ENCODE peak calls at places on chromosomes 5 and 9, in eight cellular contexts. G is vagina, W is esophagus squamous epithelium, Q is adrenal gland, C is colonic mucosa, Y is coronary artery, B is PC-3, Z is fibroblast of mammary gland. R is an unnamed sample.

GRCh38 chr5:505946-506555 is 18.2 kb downstream of the SLC9A3 start:
- DNase-seq in G (no peak), W (no peak), Q (no peak), C (peak), Y (no peak), B (no peak), Z (no peak), R (no peak)

GRCh38 chr5:168076561-168076991 is 214.9 kb upstream of the WWC1 start:
- DNase-seq in G (peak), W (no peak), Q (no peak), C (no peak), Y (no peak), B (peak), Z (peak), R (peak)

GRCh38 chr9:128094950-128095544 is 27.0 kb downstream of the SLC25A25 start:
- DNase-seq in G (no peak), W (no peak), Q (no peak), C (no peak), Y (peak), B (no peak), Z (no peak), R (no peak)

GRCh38 chr9:126154182-126154827 is 172.3 kb upstream of the MVB12B start:
- DNase-seq in G (peak), W (no peak), Q (peak), C (no peak), Y (peak), B (no peak), Z (no peak), R (no peak)

GRCh38 chr9:2872307-2872940 is 28.5 kb upstream of the PUM3 start:
- DNase-seq in G (no peak), W (no peak), Q (peak), C (no peak), Y (no peak), B (peak), Z (peak), R (peak)

GRCh38 chr5:43140286-43140685 is 19.6 kb downstream of the ZNF131 start:
- DNase-seq in G (no peak), W (no peak), Q (no peak), C (no peak), Y (no peak), B (no peak), Z (peak), R (no peak)

GRCh38 chr9:127178646-127179632 is 56.5 kb upstream of the ANGPTL2 start:
- DNase-seq in G (peak), W (no peak), Q (peak), C (peak), Y (peak), B (no peak), Z (no peak), R (no peak)

GRCh38 chr9:70257991-70258691 is 637 bp upstream of the SMC5 start:
- DNase-seq in G (no peak), W (no peak), Q (no peak), C (peak), Y (no peak), B (no peak), Z (peak), R (peak)

GRCh38 chr5:155460501-155460931 is 447.0 kb downstream of the KIF4B start:
- DNase-seq in G (no peak), W (no peak), Q (no peak), C (no peak), Y (no peak), B (no peak), Z (no peak), R (no peak)

GRCh38 chr5:59125961-59126360 is 543.1 kb downstream of the RAB3C start:
- DNase-seq in G (no peak), W (no peak), Q (no peak), C (no peak), Y (no peak), B (no peak), Z (peak), R (no peak)

GRCh38 chr9:101119206-101119819 is 90.8 kb downstream of the PLPPR1 start:
- DNase-seq in G (no peak), W (no peak), Q (peak), C (peak), Y (no peak), B (peak), Z (peak), R (peak)

GRCh38 chr5:72920690-72921089 is 35.2 kb upstream of the FCHO2 start:
- DNase-seq in G (no peak), W (no peak), Q (no peak), C (no peak), Y (no peak), B (peak), Z (peak), R (no peak)

GRCh38 chr5:50744761-50745160 is 78.3 kb downstream of the PARP8 start:
- DNase-seq in G (no peak), W (no peak), Q (no peak), C (no peak), Y (no peak), B (no peak), Z (peak), R (no peak)

GRCh38 chr5:73544429-73545402 is 20.7 kb downstream of the ANKRA2 start:
- DNase-seq in G (no peak), W (no peak), Q (peak), C (peak), Y (no peak), B (no peak), Z (no peak), R (peak)

GRCh38 chr5:92380069-92380770 is 997.1 kb upstream of the ARRDC3 start:
- DNase-seq in G (no peak), W (no peak), Q (no peak), C (no peak), Y (no peak), B (no peak), Z (peak), R (no peak)

GRCh38 chr9:130444565-130445221 is at the start of gene ASS1:
- DNase-seq in G (no peak), W (no peak), Q (peak), C (peak), Y (no peak), B (peak), Z (no peak), R (peak)

GRCh38 chr5:42583322-42583721 is 160.1 kb downstream of the GHR start:
- DNase-seq in G (no peak), W (no peak), Q (peak), C (peak), Y (no peak), B (peak), Z (peak), R (peak)

GRCh38 chr5:88691945-88692868 is 190.8 kb downstream of the MEF2C start:
- DNase-seq in G (no peak), W (no peak), Q (no peak), C (no peak), Y (no peak), B (peak), Z (no peak), R (no peak)

GRCh38 chr9:94603259-94603776 is 9.7 kb upstream of the FBP2 start:
- DNase-seq in G (no peak), W (no peak), Q (peak), C (peak), Y (no peak), B (peak), Z (peak), R (peak)

GRCh38 chr9:4306066-4306787 is 6.4 kb upstream of the GLIS3 start:
- DNase-seq in G (no peak), W (no peak), Q (peak), C (no peak), Y (no peak), B (no peak), Z (peak), R (no peak)

GRCh38 chr9:79224672-79225433 is 346.9 kb upstream of the TLE4 start:
- DNase-seq in G (no peak), W (no peak), Q (no peak), C (no peak), Y (no peak), B (peak), Z (peak), R (no peak)

GRCh38 chr5:12367973-12368372 is 463.7 kb upstream of the CTNND2 start:
- DNase-seq in G (no peak), W (no peak), Q (no peak), C (no peak), Y (no peak), B (no peak), Z (no peak), R (no peak)

GRCh38 chr9:130143974-130144373 is 28.2 kb upstream of the NCS1 start:
- DNase-seq in G (no peak), W (no peak), Q (peak), C (no peak), Y (no peak), B (no peak), Z (peak), R (peak)

GRCh38 chr5:108345541-108346171 is 36.2 kb downstream of the FBXL17 start:
- DNase-seq in G (no peak), W (no peak), Q (no peak), C (no peak), Y (no peak), B (peak), Z (peak), R (no peak)

GRCh38 chr5:24606974-24607373 is 37.8 kb downstream of the CDH10 start:
- DNase-seq in G (no peak), W (no peak), Q (no peak), C (no peak), Y (no peak), B (no peak), Z (no peak), R (no peak)

GRCh38 chr5:139456776-139457175 is 5.8 kb downstream of the ECSCR start:
- DNase-seq in G (no peak), W (no peak), Q (no peak), C (no peak), Y (no peak), B (no peak), Z (no peak), R (no peak)

GRCh38 chr9:133825555-133826198 is 87.5 kb upstream of the SARDH start:
- DNase-seq in G (no peak), W (no peak), Q (no peak), C (no peak), Y (no peak), B (no peak), Z (peak), R (no peak)

GRCh38 chr5:134438641-134439621 is 27.2 kb upstream of the CDKN2AIPNL start:
- DNase-seq in G (peak), W (peak), Q (peak), C (peak), Y (peak), B (peak), Z (peak), R (peak)

GRCh38 chr5:159419567-159419966 is 89.3 kb upstream of the IL12B start:
- DNase-seq in G (no peak), W (no peak), Q (no peak), C (no peak), Y (no peak), B (no peak), Z (no peak), R (peak)

GRCh38 chr5:37886207-37886905 is 46.5 kb upstream of the GDNF start:
- DNase-seq in G (no peak), W (no peak), Q (no peak), C (no peak), Y (no peak), B (no peak), Z (no peak), R (no peak)

GRCh38 chr5:132238901-132239500 is 11.3 kb upstream of the P4HA2 start:
- DNase-seq in G (no peak), W (no peak), Q (peak), C (no peak), Y (no peak), B (no peak), Z (no peak), R (no peak)

GRCh38 chr5:132239776-132240175 is 12.1 kb upstream of the P4HA2 start:
- DNase-seq in G (no peak), W (no peak), Q (peak), C (no peak), Y (peak), B (no peak), Z (no peak), R (no peak)

GRCh38 chr5:132245593-132245992 is 11.9 kb upstream of the PDLIM4 start:
- DNase-seq in G (no peak), W (no peak), Q (no peak), C (no peak), Y (no peak), B (no peak), Z (no peak), R (no peak)

GRCh38 chr5:132246806-132247205 is 10.7 kb upstream of the PDLIM4 start:
- DNase-seq in G (no peak), W (no peak), Q (no peak), C (no peak), Y (no peak), B (no peak), Z (no peak), R (no peak)

DNA sequence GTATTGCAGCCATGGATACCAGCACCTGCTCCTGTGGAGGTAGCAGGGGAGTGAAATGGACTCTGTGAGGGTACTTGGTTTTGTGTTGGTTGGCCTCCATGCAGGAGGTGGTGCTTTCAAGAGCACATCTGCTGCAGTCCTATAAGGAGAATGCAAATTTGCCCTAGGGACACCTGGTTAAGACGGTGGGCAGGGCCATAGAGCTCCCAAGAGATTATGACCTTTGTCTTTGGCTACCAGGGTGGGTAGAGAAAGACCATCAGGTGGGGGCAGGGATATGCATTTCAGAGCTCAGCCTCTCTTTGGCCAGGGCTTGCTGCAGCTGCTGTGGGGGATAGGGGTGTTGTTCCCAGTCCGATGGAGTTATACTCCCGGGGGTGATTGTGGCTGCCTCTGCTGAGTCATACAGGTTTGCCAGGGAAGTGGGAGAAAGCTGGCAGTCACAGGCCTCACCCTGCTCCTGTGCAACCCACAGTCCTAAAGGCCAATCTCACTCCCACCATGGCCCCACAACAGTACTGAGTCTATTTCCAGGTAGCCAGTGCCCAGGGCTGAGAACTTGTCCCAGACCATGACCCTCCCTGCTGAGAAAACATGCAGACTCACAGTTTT is 14.0 kb upstream of the PDLIM4 start:
- DNase-seq in G (no peak), W (no peak), Q (peak), C (no peak), Y (peak), B (no peak), Z (no peak), R (no peak)
- TF ChIP-seq CTCF in G (no peak), W (no peak), Q (no peak), C (no peak), Y (no peak), B (no peak), Z (no peak), R (no peak)

GRCh38 chr5:156556666-156557401 is 229.9 kb downstream of the SGCD start:
- DNase-seq in G (no peak), W (no peak), Q (no peak), C (no peak), Y (no peak), B (no peak), Z (no peak), R (no peak)

GRCh38 chr5:156559955-156560354 is 233.0 kb downstream of the SGCD start:
- DNase-seq in G (no peak), W (no peak), Q (no peak), C (no peak), Y (no peak), B (no peak), Z (no peak), R (no peak)
- H3K4me3 ChIP-seq in G (no peak), W (no peak), Q (no peak), C (no peak), Y (no peak), B (no peak), Z (no peak), R (no peak)

DNA sequence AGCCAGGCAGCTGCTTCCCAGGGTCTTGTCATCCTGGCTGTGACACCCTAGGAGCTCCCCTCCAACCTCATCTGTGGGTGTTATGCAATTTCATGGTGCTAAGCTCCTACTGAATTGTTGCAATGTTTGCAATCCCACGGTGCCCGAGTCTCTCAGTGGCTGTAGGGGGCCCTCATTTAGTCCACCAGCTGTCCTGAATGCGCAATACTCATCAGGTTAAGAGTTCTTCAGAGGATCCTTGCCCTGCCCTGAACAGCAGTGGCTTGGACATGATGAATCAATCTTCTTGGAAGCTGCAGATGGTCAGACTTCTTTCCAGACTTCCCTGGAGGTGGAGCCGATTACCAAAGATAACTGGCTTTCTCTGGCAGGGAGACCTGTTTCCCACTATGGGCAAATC is 584.1 kb downstream of the CCDC171 start:
- DNase-seq in G (no peak), W (no peak), Q (no peak), C (no peak), Y (no peak), B (no peak), Z (peak), R (no peak)
- TF ChIP-seq CTCF in G (no peak), W (no peak), Q (no peak), C (no peak), Y (no peak), B (no peak), Z (no peak), R (no peak)

DNA sequence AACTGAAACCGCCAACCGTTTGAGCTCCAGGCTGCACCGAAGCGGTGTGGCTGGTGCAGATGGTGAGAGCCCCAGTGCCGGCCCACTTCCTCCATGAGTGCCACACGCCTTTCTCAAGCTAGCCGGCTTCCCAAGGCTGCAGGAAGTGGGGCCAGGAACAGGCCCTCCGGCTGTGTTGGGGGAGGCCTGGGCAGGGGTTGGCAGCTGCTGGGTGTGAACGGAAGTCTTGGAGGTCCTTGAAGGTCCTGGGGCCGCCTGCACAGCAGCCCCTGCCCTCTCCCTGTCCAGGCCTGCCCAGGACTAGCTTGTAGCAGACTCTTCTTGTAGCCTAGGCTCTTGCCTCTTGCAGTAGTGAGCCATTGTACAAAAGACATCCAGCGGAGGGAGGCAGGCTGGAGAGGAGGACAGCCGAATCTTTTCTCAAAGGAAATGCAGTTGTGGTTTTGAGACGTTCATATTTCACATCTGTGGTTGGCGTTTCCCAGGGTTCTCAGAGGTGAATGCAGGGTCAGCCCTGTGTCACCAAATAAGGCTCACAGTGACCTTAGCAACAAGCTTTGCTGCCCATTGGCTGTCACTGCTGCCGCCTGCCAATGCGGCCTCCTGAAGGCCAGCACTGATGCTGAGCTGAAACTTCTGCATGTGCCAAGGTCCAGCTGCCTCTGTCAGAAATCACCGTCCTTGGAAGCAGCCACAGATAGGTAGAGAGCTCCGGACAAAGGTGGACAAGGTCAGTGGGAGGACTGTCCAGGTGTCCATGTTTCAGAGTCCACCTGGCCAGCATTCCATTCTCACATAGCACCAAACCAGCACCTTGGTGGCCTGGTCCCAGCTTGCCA is 23.9 kb downstream of the IRF1 start:
- DNase-seq in G (no peak), W (no peak), Q (peak), C (no peak), Y (no peak), B (no peak), Z (peak), R (no peak)
- H3K4me3 ChIP-seq in G (no peak), W (no peak), Q (no peak), C (no peak), Y (no peak), B (no peak), Z (no peak), R (no peak)

GRCh38 chr5:14873093-14873492 is 1.5 kb upstream of the ANKH start:
- DNase-seq in G (no peak), W (no peak), Q (no peak), C (no peak), Y (no peak), B (no peak), Z (no peak), R (no peak)
- TF ChIP-seq CTCF in G (no peak), W (no peak), Q (no peak), C (no peak), Y (no peak), B (no peak), Z (no peak), R (no peak)

R was measured in thyroid gland.